ENCODE peak calls at places on chromosome 11, in eight cellular contexts. H is choroid plexus epithelial cell; U is HEK293T; L is lung; B is ELR; F is HS-5; O is stimulated activated CD8-positive, alpha-beta memory T cell treated with anti-CD3 and anti-CD28 coated beads, Interleukin-2, amount 100 ng/mL, for 1 hour; S is AG08396. V is an unnamed sample.

GRCh38 chr11:68401856-68402255 is 58.7 kb upstream of the PPP6R3 start:
- DNase-seq in H (no peak), U (no peak), L (no peak), B (no peak), F (no peak), O (no peak), S (no peak), V (no peak)

GRCh38 chr11:67697846-67698245 is 23.4 kb upstream of the ALDH3B2 start:
- DNase-seq in H (no peak), U (no peak), L (no peak), B (no peak), F (no peak), O (no peak), S (no peak), V (no peak)

GRCh38 chr11:8025816-8026215 is 38.7 kb downstream of the EIF3F start:
- DNase-seq in H (peak; percentile 80), U (no peak), L (no peak), B (peak; percentile 82), F (peak; percentile 64), O (no peak), S (peak; percentile 52), V (no peak)

GRCh38 chr11:57471496-57471895 is 11.2 kb downstream of the RTN4RL2 start:
- DNase-seq in H (no peak), U (no peak), L (no peak), B (no peak), F (no peak), O (no peak), S (no peak), V (no peak)

GRCh38 chr11:68418671-68419070 is 41.9 kb upstream of the PPP6R3 start:
- DNase-seq in H (no peak), U (no peak), L (no peak), B (no peak), F (no peak), O (no peak), S (no peak), V (no peak)

GRCh38 chr11:77107950-77108349 is 5.3 kb downstream of the OMP start:
- DNase-seq in H (peak; percentile 94), U (no peak), L (peak; percentile 58), B (peak; percentile 90), F (peak; percentile 67), O (no peak), S (peak; percentile 91), V (no peak)

GRCh38 chr11:118980191-118980881 is 8.8 kb downstream of the FOXR1 start:
- DNase-seq in H (peak; percentile 37), U (no peak), L (no peak), B (no peak), F (no peak), O (no peak), S (no peak), V (no peak)

GRCh38 chr11:128886401-128887119 is 4.6 kb upstream of the KCNJ5 start:
- DNase-seq in H (peak; percentile 22), U (peak; percentile 28), L (no peak), B (peak; percentile 35), F (no peak), O (no peak), S (no peak), V (no peak)

GRCh38 chr11:2383823-2384722 is 7.0 kb downstream of the CD81 start:
- DNase-seq in H (no peak), U (no peak), L (peak; percentile 49), B (no peak), F (no peak), O (no peak), S (no peak), V (no peak)

GRCh38 chr11:95487938-95488337 is 256.9 kb upstream of the SESN3 start:
- DNase-seq in H (no peak), U (no peak), L (no peak), B (no peak), F (no peak), O (no peak), S (no peak), V (no peak)

GRCh38 chr11:77174559-77174958 is 46.5 kb downstream of the MYO7A start:
- DNase-seq in H (no peak), U (no peak), L (no peak), B (no peak), F (no peak), O (no peak), S (no peak), V (no peak)

GRCh38 chr11:55714982-55715888 is 53.2 kb downstream of the OR4C6 start:
- DNase-seq in H (no peak), U (peak; percentile 5), L (no peak), B (peak; percentile 0), F (no peak), O (no peak), S (no peak), V (no peak)

GRCh38 chr11:73784080-73784634 is 3.5 kb upstream of the MRPL48 start:
- DNase-seq in H (peak; percentile 33), U (no peak), L (no peak), B (no peak), F (no peak), O (no peak), S (no peak), V (no peak)

GRCh38 chr11:1880746-1881441 is 10.8 kb downstream of the PRR33 start:
- DNase-seq in H (no peak), U (no peak), L (no peak), B (no peak), F (no peak), O (no peak), S (peak; percentile 29), V (no peak)

GRCh38 chr11:833114-833791 is 501 bp downstream of the CD151 start:
- DNase-seq in H (peak; percentile 42), U (peak; percentile 51), L (no peak), B (peak; percentile 69), F (no peak), O (no peak), S (no peak), V (no peak)

GRCh38 chr11:72702842-72703241 is 28.6 kb upstream of the PDE2A start:
- DNase-seq in H (no peak), U (no peak), L (no peak), B (no peak), F (no peak), O (no peak), S (no peak), V (no peak)

GRCh38 chr11:75342231-75342918 is 9.1 kb downstream of the ARRB1 start:
- DNase-seq in H (no peak), U (no peak), L (no peak), B (no peak), F (no peak), O (no peak), S (no peak), V (no peak)

GRCh38 chr11:1395773-1396374 is 6.1 kb downstream of the BRSK2 start:
- DNase-seq in H (no peak), U (no peak), L (no peak), B (no peak), F (no peak), O (no peak), S (no peak), V (no peak)

GRCh38 chr11:106581399-106581798 is 436.9 kb downstream of the GUCY1A2 start:
- DNase-seq in H (no peak), U (no peak), L (no peak), B (no peak), F (no peak), O (no peak), S (no peak), V (no peak)

GRCh38 chr11:134418119-134418840 is 6.2 kb upstream of the B3GAT1 start:
- DNase-seq in H (peak; percentile 23), U (peak; percentile 32), L (no peak), B (peak; percentile 4), F (no peak), O (no peak), S (no peak), V (no peak)

GRCh38 chr11:116240661-116241060 is 532.1 kb downstream of the BUD13 start:
- DNase-seq in H (peak; percentile 4), U (no peak), L (no peak), B (no peak), F (no peak), O (no peak), S (no peak), V (no peak)